ENCODE peak calls at places on chromosome 18, in six cellular contexts. F is brain microvascular endothelial cell, N is Peyer's patch, D is midbrain, W is MM.1S, X is RPMI8226. S is an unnamed sample.
A peak's percentile ranks its signal among the peaks of the same experiment; 100 is the strongest.

GRCh38 chr18:24095976-24096375 is 42.9 kb upstream of the CABYR start:
- DNase-seq in F (no peak), N (no peak), D (no peak), W (no peak), X (no peak), S (no peak)

GRCh38 chr18:79693561-79694205 is 14.1 kb downstream of the CTDP1 start:
- DNase-seq in F (no peak), N (no peak), D (no peak), W (no peak), X (no peak), S (no peak)

GRCh38 chr18:63974991-63975390 is 5.1 kb downstream of the SERPINB8 start:
- DNase-seq in F (no peak), N (no peak), D (peak; percentile 28), W (no peak), X (peak; percentile 20), S (no peak)

GRCh38 chr18:66635342-66635741 is 31.5 kb upstream of the CDH19 start:
- DNase-seq in F (no peak), N (no peak), D (no peak), W (no peak), X (no peak), S (no peak)

GRCh38 chr18:77651441-77651840 is 401.8 kb downstream of the GALR1 start:
- DNase-seq in F (no peak), N (no peak), D (no peak), W (no peak), X (no peak), S (no peak)

GRCh38 chr18:75544051-75544481 is 116.6 kb upstream of the SMIM21 start:
- DNase-seq in F (no peak), N (no peak), D (no peak), W (no peak), X (no peak), S (no peak)

GRCh38 chr18:48609820-48610815 is 71.3 kb downstream of the CTIF start:
- DNase-seq in F (no peak), N (no peak), D (no peak), W (no peak), X (no peak), S (no peak)

GRCh38 chr18:21270453-21270852 is 28.4 kb downstream of the GREB1L start:
- DNase-seq in F (peak; percentile 22), N (no peak), D (no peak), W (no peak), X (no peak), S (no peak)

GRCh38 chr18:48264508-48264907 is 144.7 kb downstream of the ZBTB7C start:
- DNase-seq in F (no peak), N (no peak), D (no peak), W (no peak), X (no peak), S (no peak)

GRCh38 chr18:76503999-76504398 is 9.0 kb upstream of the ZNF516 start:
- DNase-seq in F (no peak), N (no peak), D (no peak), W (no peak), X (no peak), S (no peak)

GRCh38 chr18:59691046-59691395 is 6.2 kb downstream of the CCBE1 start:
- DNase-seq in F (peak; percentile 82), N (no peak), D (no peak), W (no peak), X (no peak), S (no peak)

GRCh38 chr18:59446012-59446411 is 86.9 kb upstream of the LMAN1 start:
- DNase-seq in F (peak; percentile 44), N (no peak), D (no peak), W (no peak), X (no peak), S (no peak)

GRCh38 chr18:45874501-45875184 is 49.2 kb downstream of the SIGLEC15 start:
- DNase-seq in F (peak; percentile 42), N (peak; percentile 43), D (no peak), W (peak; percentile 56), X (no peak), S (peak; percentile 68)

GRCh38 chr18:51125976-51126375 is 71.5 kb downstream of the MEX3C start:
- DNase-seq in F (no peak), N (no peak), D (no peak), W (no peak), X (no peak), S (no peak)

GRCh38 chr18:37691162-37691561 is 125.6 kb upstream of the CELF4 start:
- DNase-seq in F (no peak), N (no peak), D (no peak), W (no peak), X (no peak), S (no peak)

GRCh38 chr18:10727477-10727876 is 201.7 kb downstream of the NAPG start:
- DNase-seq in F (no peak), N (no peak), D (no peak), W (no peak), X (no peak), S (no peak)

GRCh38 chr18:31578126-31578525 is 13.6 kb upstream of the TTR start:
- DNase-seq in F (no peak), N (no peak), D (no peak), W (no peak), X (no peak), S (no peak)

GRCh38 chr18:23357992-23358594 is 95.0 kb upstream of the RIOK3 start:
- DNase-seq in F (no peak), N (peak; percentile 17), D (peak; percentile 44), W (no peak), X (no peak), S (no peak)

GRCh38 chr18:22314001-22314400 is 103.7 kb downstream of the CTAGE1 start:
- DNase-seq in F (peak; percentile 47), N (no peak), D (no peak), W (no peak), X (no peak), S (no peak)

GRCh38 chr18:65755616-65756015 is 4.8 kb downstream of the CDH7 start:
- DNase-seq in F (no peak), N (no peak), D (no peak), W (no peak), X (no peak), S (no peak)

GRCh38 chr18:62521588-62521987 is 1.2 kb upstream of the ZCCHC2 start:
- DNase-seq in F (no peak), N (no peak), D (no peak), W (no peak), X (no peak), S (no peak)

GRCh38 chr18:6795307-6795706 is 65.8 kb downstream of the ARHGAP28 start:
- DNase-seq in F (no peak), N (no peak), D (no peak), W (no peak), X (no peak), S (no peak)

GRCh38 chr18:22109535-22109934 is 59.9 kb upstream of the GATA6 start:
- DNase-seq in F (no peak), N (no peak), D (no peak), W (no peak), X (peak; percentile 47), S (no peak)

GRCh38 chr18:43869451-43870008 is 592.2 kb upstream of the SYT4 start:
- DNase-seq in F (peak; percentile 71), N (no peak), D (no peak), W (no peak), X (no peak), S (no peak)

GRCh38 chr18:46469186-46469915 is 187.7 kb downstream of the LOXHD1 start:
- DNase-seq in F (no peak), N (no peak), D (no peak), W (no peak), X (no peak), S (no peak)

GRCh38 chr18:56891870-56892269 is 240.7 kb downstream of the WDR7 start:
- DNase-seq in F (no peak), N (no peak), D (no peak), W (no peak), X (no peak), S (no peak)

GRCh38 chr18:62281684-62282083 is 43.4 kb upstream of the TNFRSF11A start:
- DNase-seq in F (peak; percentile 48), N (no peak), D (no peak), W (no peak), X (peak; percentile 38), S (no peak)

GRCh38 chr18:24928479-24928878 is 423.5 kb downstream of the ZNF521 start:
- DNase-seq in F (no peak), N (no peak), D (no peak), W (no peak), X (peak; percentile 55), S (no peak)

GRCh38 chr18:28138816-28139215 is 38.1 kb downstream of the CDH2 start:
- DNase-seq in F (no peak), N (no peak), D (no peak), W (no peak), X (no peak), S (no peak)

S was measured in GM06990.